ENCODE peak calls at places on chromosomes 11 and 22, in six cellular contexts. T is right lobe of liver, G is GM12891, K is uterus, X is lower leg skin, Z is HCT116. O is an unnamed sample.

GRCh38 chr11:79437274-79437980 is 3.4 kb downstream of the TENM4 start:
- DNase-seq in T (peak; percentile 34), G (no peak), K (peak; percentile 55), X (peak; percentile 90), Z (no peak), O (peak; percentile 75)

GRCh38 chr11:82038151-82038550 is 695.5 kb downstream of the FAM181B start:
- DNase-seq in T (no peak), G (no peak), K (no peak), X (no peak), Z (no peak), O (no peak)

GRCh38 chr11:123301696-123302400 is 106.8 kb upstream of the CLMP start:
- DNase-seq in T (peak; percentile 61), G (peak; percentile 81), K (peak; percentile 19), X (peak; percentile 87), Z (peak; percentile 18), O (peak; percentile 50)

GRCh38 chr11:46237248-46238077 is 40.0 kb upstream of the CREB3L1 start:
- DNase-seq in T (peak; percentile 73), G (peak; percentile 48), K (peak; percentile 83), X (peak; percentile 94), Z (peak; percentile 86), O (peak; percentile 93)

GRCh38 chr22:49354516-49355205 is 473.0 kb downstream of the BRD1 start:
- DNase-seq in T (no peak), G (no peak), K (no peak), X (peak; percentile 20), Z (no peak), O (no peak)

GRCh38 chr22:17699696-17700330 is 61.3 kb downstream of the BCL2L13 start:
- DNase-seq in T (no peak), G (no peak), K (no peak), X (no peak), Z (no peak), O (no peak)

GRCh38 chr11:70637949-70638598 is 239.7 kb downstream of the CTTN start:
- DNase-seq in T (no peak), G (no peak), K (no peak), X (no peak), Z (no peak), O (no peak)

GRCh38 chr11:2569731-2570210 is 125.0 kb downstream of the KCNQ1 start:
- DNase-seq in T (peak; percentile 5), G (no peak), K (no peak), X (no peak), Z (no peak), O (no peak)

GRCh38 chr11:64867748-64868462 is 10.5 kb downstream of the EHD1 start:
- DNase-seq in T (no peak), G (no peak), K (no peak), X (no peak), Z (no peak), O (no peak)

GRCh38 chr11:4491878-4492606 is 9.6 kb downstream of the OR52K1 start:
- DNase-seq in T (no peak), G (no peak), K (no peak), X (no peak), Z (no peak), O (no peak)

GRCh38 chr11:68146704-68147474 is 25.7 kb upstream of the CHKA start:
- DNase-seq in T (peak; percentile 80), G (no peak), K (no peak), X (peak; percentile 84), Z (no peak), O (peak; percentile 78)

GRCh38 chr11:73306069-73306468 is 2.0 kb upstream of the ARHGEF17 start:
- DNase-seq in T (no peak), G (no peak), K (no peak), X (no peak), Z (no peak), O (no peak)

GRCh38 chr11:11028017-11028692 is 170.3 kb upstream of the ZBED5 start:
- DNase-seq in T (peak; percentile 76), G (peak; percentile 20), K (peak; percentile 45), X (peak; percentile 91), Z (peak; percentile 47), O (peak; percentile 29)

GRCh38 chr11:120028181-120028935 is 109.6 kb downstream of the TRIM29 start:
- DNase-seq in T (no peak), G (no peak), K (no peak), X (peak; percentile 56), Z (no peak), O (no peak)

GRCh38 chr22:43658823-43659222 is 153.3 kb downstream of the EFCAB6 start:
- DNase-seq in T (no peak), G (no peak), K (no peak), X (no peak), Z (no peak), O (no peak)

DNA sequence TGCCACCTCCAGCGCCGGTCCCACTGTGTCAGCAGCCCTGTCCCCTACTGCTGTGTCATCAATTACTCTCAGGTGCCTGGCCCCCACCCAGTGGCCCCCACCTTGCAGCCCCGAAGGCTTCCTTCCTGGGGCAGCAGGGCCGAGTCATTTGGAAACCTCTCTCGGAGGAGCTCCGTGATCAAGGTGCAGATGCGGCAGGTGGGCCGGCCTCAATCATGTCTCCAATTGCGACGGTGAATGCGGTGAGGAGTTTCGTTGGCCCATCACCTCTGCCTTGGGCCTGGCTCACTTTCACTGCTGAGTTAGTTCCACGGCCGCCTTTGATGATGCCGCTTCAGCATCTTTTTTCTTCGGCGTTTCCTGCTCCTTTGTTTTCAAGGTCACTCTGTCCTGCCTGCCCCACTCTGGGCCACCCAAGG is 11.3 kb upstream of the CXCR5 start:
- DNase-seq in T (no peak), G (no peak), K (no peak), X (no peak), Z (no peak), O (no peak)
- TF ChIP-seq POLR2A in T (no peak), G (no peak), K (no peak), X (no peak), Z (no peak), O (no peak)

GRCh38 chr22:20080445-20080775 is 369 bp downstream of the DGCR8 start:
- DNase-seq in T (peak; percentile 72), G (peak; percentile 89), K (peak; percentile 40), X (peak; percentile 92), Z (no peak), O (peak; percentile 40)

GRCh38 chr22:20083157-20083890 is 3.3 kb downstream of the DGCR8 start:
- DNase-seq in T (no peak), G (no peak), K (no peak), X (no peak), Z (no peak), O (no peak)

GRCh38 chr22:20076627-20077172 is 3.3 kb upstream of the DGCR8 start:
- DNase-seq in T (peak; percentile 10), G (no peak), K (no peak), X (no peak), Z (no peak), O (no peak)

GRCh38 chr22:20080776-20081654 is 974 bp downstream of the DGCR8 start:
- DNase-seq in T (peak; percentile 46), G (no peak), K (no peak), X (peak; percentile 88), Z (no peak), O (peak; percentile 36)

GRCh38 chr22:20079745-20080444 is at the start of gene DGCR8:
- DNase-seq in T (peak; percentile 96), G (peak; percentile 98), K (peak; percentile 90), X (peak; percentile 98), Z (peak; percentile 86), O (peak; percentile 89)
- TF ChIP-seq POLR2A in T (peak; percentile 78), G (no peak), K (peak; percentile 64), X (no peak), Z (peak; percentile 94), O (peak; percentile 82)

DNA sequence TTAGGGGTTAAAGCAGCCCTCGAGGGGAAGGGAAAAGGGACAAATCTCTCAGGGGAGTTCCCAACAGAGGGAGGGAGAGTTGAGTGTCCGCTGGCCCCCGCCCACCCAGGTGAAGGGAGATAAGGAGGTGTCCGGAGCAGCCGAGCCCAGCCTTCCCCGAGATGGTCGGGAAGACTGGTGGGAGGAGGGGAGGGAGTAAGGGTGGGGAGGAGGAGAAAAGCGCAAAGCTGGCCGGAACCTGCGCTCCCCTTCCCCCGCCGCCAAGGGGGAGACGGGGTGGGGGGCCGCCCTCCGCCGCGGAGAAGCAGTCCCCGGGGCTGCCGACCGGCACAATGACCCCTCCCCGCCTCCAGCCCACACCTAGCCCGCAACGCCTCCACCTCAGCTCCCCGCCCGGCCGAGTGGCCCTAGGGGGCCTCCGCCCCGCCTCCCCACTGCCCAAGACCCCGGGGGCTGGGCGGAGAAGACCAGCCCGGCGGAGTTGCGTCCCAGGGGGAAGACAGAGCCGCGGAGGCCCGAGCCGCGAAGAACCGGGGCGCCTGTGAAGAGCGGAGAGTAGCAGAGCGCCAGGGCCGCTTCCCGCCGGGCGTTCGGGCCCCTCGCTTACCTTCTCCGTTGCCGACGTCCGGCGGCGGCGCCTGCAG is 479 bp downstream of the RSF1 start:
- DNase-seq in T (peak; percentile 65), G (peak; percentile 15), K (peak; percentile 51), X (peak; percentile 88), Z (no peak), O (peak; percentile 26)
- TF ChIP-seq POLR2A in T (no peak), G (no peak), K (no peak), X (no peak), Z (no peak), O (no peak)

DNA sequence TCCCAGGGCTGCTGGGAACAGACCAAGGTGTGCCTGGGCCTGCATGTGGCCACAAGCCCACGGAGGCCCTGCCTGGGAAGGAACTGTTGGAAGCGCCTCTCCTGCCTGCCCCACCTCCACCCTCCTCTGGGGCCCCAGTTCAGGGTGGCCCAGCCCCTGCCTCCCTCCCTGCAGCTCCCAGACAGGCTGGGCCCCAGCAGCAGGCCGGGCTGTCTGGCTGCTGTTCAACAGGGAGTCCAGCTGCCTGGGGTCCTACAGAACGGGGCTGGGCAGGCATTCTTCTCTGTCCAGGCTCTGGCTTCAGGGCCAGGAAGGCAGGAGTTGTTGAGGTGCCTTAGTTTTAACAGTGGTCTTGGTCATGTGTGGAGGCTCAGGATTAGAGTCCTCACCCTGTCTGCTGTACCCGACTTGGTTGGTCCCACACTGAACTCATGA is 11.8 kb downstream of the PRDM11 start:
- DNase-seq in T (no peak), G (no peak), K (no peak), X (peak; percentile 83), Z (no peak), O (no peak)
- TF ChIP-seq POLR2A in T (no peak), G (no peak), K (no peak), X (no peak), Z (no peak), O (no peak)

O was measured in H54.